ENCODE peak calls at places on chromosomes 6 and 20, in four cellular contexts. X, H, D and A are unnamed samples. For H3K27me3 and H3K36me3, the result is how much of the 10 kb centered on the place peaks cover.

GRCh38 chr6:75296811-75297779 is 12.5 kb upstream of the TMEM30A start:
- DNase-seq in X (peak), H (no peak), D (peak), A (peak)

GRCh38 chr6:54308677-54309315 is 555 bp downstream of the TINAG start:
- DNase-seq in X (no peak), H (no peak), D (no peak), A (no peak)

GRCh38 chr20:37386505-37387201 is 40.7 kb downstream of the SRC start:
- DNase-seq in X (no peak), H (no peak), D (no peak), A (no peak)

GRCh38 chr6:136655251-136656014 is 105.2 kb upstream of the MAP7 start:
- DNase-seq in X (no peak), H (no peak), D (no peak), A (no peak)

GRCh38 chr6:47379328-47379727 is 69.6 kb upstream of the TNFRSF21 start:
- DNase-seq in X (no peak), H (no peak), D (peak), A (no peak)

GRCh38 chr20:646868-647233 is 6.1 kb downstream of the SRXN1 start:
- DNase-seq in X (no peak), H (no peak), D (no peak), A (no peak)

GRCh38 chr20:37319120-37319717 is 26.7 kb upstream of the SRC start:
- DNase-seq in X (peak), H (no peak), D (no peak), A (no peak)

GRCh38 chr6:9901376-9901775 is 513.5 kb downstream of the TFAP2A start:
- DNase-seq in X (no peak), H (no peak), D (no peak), A (no peak)

GRCh38 chr20:47304287-47304686 is 52.2 kb downstream of the ZMYND8 start:
- DNase-seq in X (peak), H (no peak), D (peak), A (no peak)

GRCh38 chr6:19827903-19828302 is 9.3 kb upstream of the ID4 start:
- DNase-seq in X (no peak), H (no peak), D (no peak), A (no peak)

GRCh38 chr20:16215056-16215455 is 358.2 kb downstream of the KIF16B start:
- DNase-seq in X (no peak), H (no peak), D (no peak), A (no peak)

GRCh38 chr20:35734777-35735649 is 7.0 kb downstream of the RBM39 start:
- DNase-seq in X (no peak), H (no peak), D (no peak), A (no peak)

GRCh38 chr6:129686941-129687627 is 22.9 kb downstream of the ARHGAP18 start:
- DNase-seq in X (peak), H (no peak), D (peak), A (peak)

GRCh38 chr20:2349801-2350200 is 30.9 kb upstream of the TGM6 start:
- DNase-seq in X (no peak), H (no peak), D (peak), A (peak)

GRCh38 chr6:30556964-30557682 is at the start of gene PRR3:
- DNase-seq in X (peak), H (peak), D (peak), A (peak)

GRCh38 chr6:43862925-43863324 is 92.9 kb downstream of the VEGFA start:
- DNase-seq in X (no peak), H (no peak), D (no peak), A (no peak)

GRCh38 chr20:38725959-38726848 is 1.9 kb downstream of the SLC32A1 start:
- DNase-seq in X (peak), H (no peak), D (peak), A (no peak)

GRCh38 chr20:49701313-49701731 is 12.4 kb downstream of the B4GALT5 start:
- DNase-seq in X (peak), H (peak), D (no peak), A (no peak)

GRCh38 chr20:36150489-36150846 is 4.1 kb upstream of the EPB41L1 start:
- DNase-seq in X (no peak), H (no peak), D (no peak), A (no peak)

DNA sequence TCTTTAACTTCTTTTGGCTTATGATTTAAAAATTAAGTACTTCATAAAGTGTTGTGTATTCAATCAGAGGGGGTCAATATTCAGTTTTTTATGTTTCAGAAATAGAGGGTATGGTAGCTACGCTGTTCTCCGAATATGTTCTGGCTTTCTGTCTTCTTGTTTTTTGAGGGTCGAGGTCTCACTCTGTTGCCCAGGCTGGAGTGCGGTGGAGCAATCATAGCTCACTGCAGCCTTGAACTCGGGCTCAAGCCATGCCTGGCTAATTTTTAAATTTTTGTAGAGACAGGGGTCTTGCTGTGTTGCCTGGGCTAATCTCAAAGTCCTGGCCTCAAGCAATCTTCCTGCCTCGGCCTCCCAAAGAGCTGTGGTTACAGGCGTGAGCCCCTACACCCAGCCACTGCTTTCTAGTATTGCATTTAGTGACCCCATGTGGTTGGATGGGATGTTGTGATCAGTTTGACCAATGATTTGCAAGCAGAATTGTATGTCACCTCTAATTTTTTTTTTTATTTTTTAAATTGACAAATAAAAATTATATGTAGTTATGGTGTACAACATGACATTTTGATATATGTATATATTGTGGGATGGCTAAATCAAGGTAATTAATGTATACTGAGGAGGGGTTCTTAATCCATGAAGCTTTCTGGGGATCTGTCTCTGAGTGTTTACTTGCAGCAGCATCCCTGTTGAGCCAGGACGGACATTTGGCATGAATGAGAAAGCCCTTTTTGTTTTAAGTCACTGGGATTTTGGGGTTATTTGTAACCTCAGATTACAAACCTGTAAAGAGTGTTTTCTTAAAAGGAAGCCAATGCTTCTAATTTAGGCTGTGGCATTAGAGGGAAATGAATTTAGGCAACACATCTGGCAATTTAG is 38.5 kb upstream of the DEK start:
- DNase-seq in X (peak), H (no peak), D (peak), A (no peak)
- TF ChIP-seq CTCF in X (peak), H (no peak), D (no peak), A (no peak)

GRCh38 chr20:57813870-57814269 is 104.1 kb upstream of the PMEPA1 start:
- DNase-seq in X (no peak), H (no peak), D (no peak), A (no peak)
- H3K27me3 ChIP-seq in X (under half), H (under half), D (under half), A (under half)

DNA sequence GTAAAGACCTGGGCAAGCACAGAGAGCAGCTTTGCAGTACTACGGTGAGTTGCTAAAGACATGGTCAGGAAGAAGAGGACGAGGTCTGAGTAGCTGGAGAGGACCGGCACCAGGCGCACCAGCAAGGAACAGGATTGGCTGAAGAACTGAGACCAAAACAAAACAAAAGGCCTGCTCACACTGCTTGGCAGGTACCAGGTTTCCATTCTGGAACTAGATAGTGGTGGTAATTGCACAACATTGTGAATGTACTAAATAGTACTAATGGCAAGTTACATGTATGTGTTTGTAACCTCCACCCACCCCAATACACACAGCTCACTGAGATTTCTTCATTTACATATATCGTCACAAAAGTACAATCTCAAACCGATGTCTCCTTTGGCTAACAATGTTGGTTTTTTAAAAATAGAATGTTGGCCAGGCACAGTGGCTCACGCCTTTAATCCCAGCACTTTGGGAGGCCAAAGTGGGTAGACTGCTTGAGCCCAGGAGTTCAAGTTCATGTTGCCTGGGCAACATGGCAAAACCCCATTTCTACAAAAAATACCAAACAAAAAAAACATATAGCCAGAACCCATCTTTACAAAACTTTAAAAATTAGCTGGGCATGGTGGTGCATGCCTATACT is 32.5 kb upstream of the LYRM2 start:
- DNase-seq in X (no peak), H (no peak), D (no peak), A (no peak)
- H3K36me3 ChIP-seq in X (under half), H (half or more), D (half or more), A (under half)

GRCh38 chr20:33857722-33858563 is 46.8 kb downstream of the CHMP4B start:
- DNase-seq in X (no peak), H (no peak), D (no peak), A (no peak)

GRCh38 chr20:33859157-33859695 is 48.1 kb downstream of the CHMP4B start:
- DNase-seq in X (no peak), H (peak), D (peak), A (no peak)

GRCh38 chr20:33858666-33859065 is 47.5 kb downstream of the CHMP4B start:
- DNase-seq in X (no peak), H (no peak), D (no peak), A (no peak)

GRCh38 chr20:33861458-33861857 is 50.3 kb downstream of the CHMP4B start:
- DNase-seq in X (no peak), H (no peak), D (no peak), A (no peak)

DNA sequence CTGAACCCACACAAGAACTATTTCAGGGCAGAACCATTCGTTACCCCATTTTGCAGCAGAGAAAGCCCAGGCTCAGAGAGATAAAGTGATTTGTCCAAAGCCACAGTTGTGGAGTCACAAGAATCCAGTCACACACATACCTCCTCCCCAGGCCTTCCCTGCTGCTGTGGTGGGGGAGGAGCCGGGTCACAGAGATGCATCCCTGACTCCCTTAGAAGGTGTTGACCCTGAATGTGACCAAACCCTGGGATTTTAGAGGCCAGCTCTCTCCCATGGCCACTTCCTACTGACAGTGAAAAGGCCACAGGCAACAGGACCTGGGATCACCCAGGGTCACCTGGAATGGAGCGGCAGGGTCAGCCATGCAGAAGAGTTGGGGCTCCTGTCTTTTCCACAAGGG is 48.6 kb downstream of the CHMP4B start:
- DNase-seq in X (no peak), H (no peak), D (no peak), A (no peak)
- TF ChIP-seq CTCF in X (no peak), H (no peak), D (no peak), A (no peak)

DNA sequence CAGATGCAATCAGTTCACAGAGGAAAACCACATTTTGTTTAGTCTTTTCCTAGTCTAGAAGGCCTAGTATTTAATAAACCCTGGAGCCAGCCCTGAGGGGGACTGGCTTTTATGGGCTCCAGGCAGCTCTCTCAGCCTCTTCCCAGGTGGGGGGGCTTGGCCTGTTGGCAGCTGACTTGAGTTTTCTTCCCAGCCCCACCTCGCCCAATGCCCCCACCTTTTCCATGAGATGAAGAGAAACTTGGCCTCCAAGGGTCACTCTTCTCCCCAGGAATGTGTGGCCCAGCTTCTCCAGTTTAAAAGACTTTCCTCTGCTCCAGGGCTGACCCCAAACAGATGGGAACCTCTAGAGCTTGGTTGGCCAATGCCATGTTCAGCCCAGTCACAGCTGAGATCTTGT is 196.1 kb downstream of the BMP7 start:
- DNase-seq in X (no peak), H (no peak), D (no peak), A (no peak)
- H3K27me3 ChIP-seq in X (under half), H (under half), D (under half), A (under half)